ENCODE peak calls at places on chromosomes 6 and 20, in eight cellular contexts. One of them, this sample, is unnamed.

GRCh38 chr6:4355241-4355640 is 219.9 kb upstream of the ECI2 start:
- DNase-seq in mesenchymal stem cell: peak; percentile 88
- DNase-seq in NB4: no peak
- DNase-seq in DND-41: no peak
- DNase-seq in CD4-positive, CD25-positive, alpha-beta regulatory T cell: no peak
- DNase-seq in CD8-positive, alpha-beta T cell: no peak
- DNase-seq in aorta: no peak
- DNase-seq in Panc1: no peak
- DNase-seq in this sample: no peak

GRCh38 chr6:51349866-51350265 is 531.2 kb downstream of the TFAP2B start:
- DNase-seq in mesenchymal stem cell: no peak
- DNase-seq in Panc1: no peak
- DNase-seq in NB4: no peak
- DNase-seq in CD8-positive, alpha-beta T cell: no peak
- DNase-seq in aorta: no peak
- DNase-seq in DND-41: no peak
- DNase-seq in CD4-positive, CD25-positive, alpha-beta regulatory T cell: no peak
- DNase-seq in this sample: no peak

GRCh38 chr6:130132286-130132701 is 90.5 kb downstream of the SAMD3 start:
- DNase-seq in CD4-positive, CD25-positive, alpha-beta regulatory T cell: peak; percentile 97
- DNase-seq in DND-41: no peak
- DNase-seq in mesenchymal stem cell: no peak
- DNase-seq in CD8-positive, alpha-beta T cell: peak; percentile 73
- DNase-seq in aorta: no peak
- DNase-seq in Panc1: no peak
- DNase-seq in NB4: no peak
- DNase-seq in this sample: no peak

GRCh38 chr6:75419980-75420379 is 73.6 kb downstream of the FILIP1 start:
- DNase-seq in aorta: no peak
- DNase-seq in mesenchymal stem cell: no peak
- DNase-seq in Panc1: no peak
- DNase-seq in CD8-positive, alpha-beta T cell: no peak
- DNase-seq in NB4: no peak
- DNase-seq in DND-41: no peak
- DNase-seq in CD4-positive, CD25-positive, alpha-beta regulatory T cell: no peak
- DNase-seq in this sample: no peak

GRCh38 chr20:38840053-38840893 is 34.8 kb downstream of the PPP1R16B start:
- DNase-seq in DND-41: no peak
- DNase-seq in CD4-positive, CD25-positive, alpha-beta regulatory T cell: no peak
- DNase-seq in mesenchymal stem cell: no peak
- DNase-seq in CD8-positive, alpha-beta T cell: peak; percentile 53
- DNase-seq in Panc1: no peak
- DNase-seq in NB4: peak; percentile 27
- DNase-seq in aorta: no peak
- DNase-seq in this sample: no peak

GRCh38 chr6:143967861-143968498 is 40.1 kb downstream of the PLAGL1 start:
- DNase-seq in aorta: no peak
- DNase-seq in NB4: no peak
- DNase-seq in CD8-positive, alpha-beta T cell: no peak
- DNase-seq in mesenchymal stem cell: no peak
- DNase-seq in Panc1: no peak
- DNase-seq in DND-41: no peak
- DNase-seq in CD4-positive, CD25-positive, alpha-beta regulatory T cell: no peak
- DNase-seq in this sample: no peak

GRCh38 chr20:6559791-6560190 is 207.7 kb upstream of the BMP2 start:
- DNase-seq in aorta: no peak
- DNase-seq in DND-41: no peak
- DNase-seq in CD4-positive, CD25-positive, alpha-beta regulatory T cell: no peak
- DNase-seq in Panc1: no peak
- DNase-seq in mesenchymal stem cell: no peak
- DNase-seq in NB4: no peak
- DNase-seq in CD8-positive, alpha-beta T cell: no peak
- DNase-seq in this sample: no peak

GRCh38 chr20:2693286-2693995 is 861 bp downstream of the EBF4 start:
- DNase-seq in CD4-positive, CD25-positive, alpha-beta regulatory T cell: peak; percentile 35
- DNase-seq in mesenchymal stem cell: peak; percentile 30
- DNase-seq in Panc1: no peak
- DNase-seq in NB4: peak; percentile 74
- DNase-seq in aorta: no peak
- DNase-seq in DND-41: no peak
- DNase-seq in CD8-positive, alpha-beta T cell: peak; percentile 36
- DNase-seq in this sample: no peak

GRCh38 chr6:131054392-131055250 is 8.4 kb downstream of the EPB41L2 start:
- DNase-seq in aorta: no peak
- DNase-seq in mesenchymal stem cell: no peak
- DNase-seq in CD4-positive, CD25-positive, alpha-beta regulatory T cell: no peak
- DNase-seq in Panc1: no peak
- DNase-seq in DND-41: peak; percentile 39
- DNase-seq in CD8-positive, alpha-beta T cell: peak; percentile 20
- DNase-seq in NB4: no peak
- DNase-seq in this sample: no peak

GRCh38 chr6:135951169-135951568 is 99.7 kb downstream of the PDE7B start:
- DNase-seq in NB4: no peak
- DNase-seq in Panc1: no peak
- DNase-seq in mesenchymal stem cell: no peak
- DNase-seq in aorta: no peak
- DNase-seq in DND-41: no peak
- DNase-seq in CD4-positive, CD25-positive, alpha-beta regulatory T cell: no peak
- DNase-seq in CD8-positive, alpha-beta T cell: no peak
- DNase-seq in this sample: no peak

GRCh38 chr6:14108571-14109410 is 8.8 kb upstream of the CD83 start:
- DNase-seq in CD4-positive, CD25-positive, alpha-beta regulatory T cell: no peak
- DNase-seq in DND-41: no peak
- DNase-seq in CD8-positive, alpha-beta T cell: peak; percentile 30
- DNase-seq in Panc1: no peak
- DNase-seq in NB4: peak; percentile 90
- DNase-seq in aorta: peak; percentile 80
- DNase-seq in mesenchymal stem cell: no peak
- DNase-seq in this sample: no peak

GRCh38 chr20:24100370-24101011 is 111.9 kb upstream of the GGTLC1 start:
- DNase-seq in mesenchymal stem cell: peak; percentile 4
- DNase-seq in DND-41: peak; percentile 59
- DNase-seq in CD8-positive, alpha-beta T cell: peak; percentile 59
- DNase-seq in NB4: peak; percentile 67
- DNase-seq in aorta: no peak
- DNase-seq in CD4-positive, CD25-positive, alpha-beta regulatory T cell: peak; percentile 74
- DNase-seq in Panc1: peak; percentile 42
- DNase-seq in this sample: peak; percentile 72

GRCh38 chr6:17473554-17473953 is 80.2 kb downstream of the CAP2 start:
- DNase-seq in CD4-positive, CD25-positive, alpha-beta regulatory T cell: no peak
- DNase-seq in Panc1: no peak
- DNase-seq in CD8-positive, alpha-beta T cell: no peak
- DNase-seq in DND-41: no peak
- DNase-seq in mesenchymal stem cell: no peak
- DNase-seq in NB4: no peak
- DNase-seq in aorta: no peak
- DNase-seq in this sample: no peak

GRCh38 chr6:128519132-128519930 is 1.1 kb downstream of the PTPRK start:
- DNase-seq in aorta: peak; percentile 62
- DNase-seq in DND-41: no peak
- DNase-seq in CD4-positive, CD25-positive, alpha-beta regulatory T cell: peak; percentile 9
- DNase-seq in Panc1: no peak
- DNase-seq in mesenchymal stem cell: peak; percentile 71
- DNase-seq in CD8-positive, alpha-beta T cell: peak; percentile 26
- DNase-seq in NB4: no peak
- DNase-seq in this sample: peak; percentile 58

GRCh38 chr20:50388733-50389436 is 121.3 kb upstream of the PTPN1 start:
- DNase-seq in Panc1: no peak
- DNase-seq in CD4-positive, CD25-positive, alpha-beta regulatory T cell: no peak
- DNase-seq in aorta: no peak
- DNase-seq in mesenchymal stem cell: no peak
- DNase-seq in DND-41: no peak
- DNase-seq in NB4: no peak
- DNase-seq in CD8-positive, alpha-beta T cell: no peak
- DNase-seq in this sample: peak; percentile 44

GRCh38 chr6:2038096-2038495 is 207.3 kb downstream of the GMDS start:
- DNase-seq in aorta: no peak
- DNase-seq in CD8-positive, alpha-beta T cell: peak; percentile 33
- DNase-seq in CD4-positive, CD25-positive, alpha-beta regulatory T cell: peak; percentile 79
- DNase-seq in Panc1: no peak
- DNase-seq in NB4: peak; percentile 49
- DNase-seq in mesenchymal stem cell: peak; percentile 2
- DNase-seq in DND-41: peak; percentile 91
- DNase-seq in this sample: peak; percentile 99
- H3K4me3 ChIP-seq in aorta: no peak overlapping the region
- H3K4me3 ChIP-seq in CD8-positive, alpha-beta T cell: no peak overlapping the region
- H3K4me3 ChIP-seq in CD4-positive, CD25-positive, alpha-beta regulatory T cell: peak overlapping the region; percentile 61
- H3K4me3 ChIP-seq in Panc1: no peak overlapping the region
- H3K4me3 ChIP-seq in NB4: no peak overlapping the region
- H3K4me3 ChIP-seq in mesenchymal stem cell: no peak overlapping the region
- H3K4me3 ChIP-seq in DND-41: no peak overlapping the region
- H3K4me3 ChIP-seq in this sample: no peak overlapping the region

DNA sequence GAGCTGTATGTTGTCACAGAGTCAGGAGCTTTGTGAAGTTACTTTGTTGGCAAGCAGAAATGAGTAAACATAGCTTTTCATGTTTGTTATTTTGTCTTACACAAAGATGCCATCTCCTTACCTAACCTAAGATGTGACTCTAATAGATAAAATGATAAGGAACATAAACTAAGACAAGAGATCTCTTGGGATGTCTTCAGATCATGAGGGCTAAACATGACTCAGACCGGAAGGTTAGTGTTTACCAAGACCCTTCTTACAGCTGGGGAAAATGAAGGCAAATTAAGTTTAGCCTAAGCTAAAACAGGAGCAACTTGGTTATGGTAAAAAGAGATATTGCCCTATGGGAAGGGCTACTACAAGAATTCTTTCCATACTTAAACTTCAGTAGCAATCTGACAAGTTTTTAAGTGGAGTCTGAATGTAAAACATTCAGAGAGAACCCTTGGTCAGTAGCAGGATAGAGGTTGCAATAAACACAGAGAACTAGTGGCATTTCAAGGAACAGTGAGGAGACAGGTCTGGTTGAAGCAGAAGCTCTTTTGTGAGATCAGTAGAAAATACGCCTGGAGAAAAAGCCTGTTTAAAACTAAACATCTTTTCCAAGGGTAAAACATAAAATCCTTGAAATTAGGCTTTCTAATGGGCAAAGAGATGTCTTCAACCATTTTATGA is 29.9 kb downstream of the SGK1 start:
- DNase-seq in CD4-positive, CD25-positive, alpha-beta regulatory T cell: no peak
- DNase-seq in NB4: peak; percentile 85
- DNase-seq in DND-41: no peak
- DNase-seq in aorta: no peak
- DNase-seq in CD8-positive, alpha-beta T cell: no peak
- DNase-seq in Panc1: no peak
- DNase-seq in mesenchymal stem cell: peak; percentile 90
- DNase-seq in this sample: no peak
- H3K4me3 ChIP-seq in CD4-positive, CD25-positive, alpha-beta regulatory T cell: no peak overlapping the region
- H3K4me3 ChIP-seq in NB4: peak overlapping the region; percentile 14
- H3K4me3 ChIP-seq in DND-41: no peak overlapping the region
- H3K4me3 ChIP-seq in aorta: no peak overlapping the region
- H3K4me3 ChIP-seq in CD8-positive, alpha-beta T cell: no peak overlapping the region
- H3K4me3 ChIP-seq in Panc1: no peak overlapping the region
- H3K4me3 ChIP-seq in mesenchymal stem cell: no peak overlapping the region
- H3K4me3 ChIP-seq in this sample: no peak overlapping the region

GRCh38 chr6:43803783-43804549 is 34.0 kb downstream of the VEGFA start:
- DNase-seq in CD4-positive, CD25-positive, alpha-beta regulatory T cell: no peak
- DNase-seq in NB4: peak; percentile 65
- DNase-seq in CD8-positive, alpha-beta T cell: no peak
- DNase-seq in aorta: no peak
- DNase-seq in DND-41: no peak
- DNase-seq in mesenchymal stem cell: peak; percentile 65
- DNase-seq in Panc1: no peak
- DNase-seq in this sample: no peak
- H3K4me3 ChIP-seq in CD4-positive, CD25-positive, alpha-beta regulatory T cell: no peak overlapping the region
- H3K4me3 ChIP-seq in NB4: no peak overlapping the region
- H3K4me3 ChIP-seq in CD8-positive, alpha-beta T cell: no peak overlapping the region
- H3K4me3 ChIP-seq in aorta: no peak overlapping the region
- H3K4me3 ChIP-seq in DND-41: no peak overlapping the region
- H3K4me3 ChIP-seq in mesenchymal stem cell: no peak overlapping the region
- H3K4me3 ChIP-seq in Panc1: no peak overlapping the region
- H3K4me3 ChIP-seq in this sample: no peak overlapping the region

DNA sequence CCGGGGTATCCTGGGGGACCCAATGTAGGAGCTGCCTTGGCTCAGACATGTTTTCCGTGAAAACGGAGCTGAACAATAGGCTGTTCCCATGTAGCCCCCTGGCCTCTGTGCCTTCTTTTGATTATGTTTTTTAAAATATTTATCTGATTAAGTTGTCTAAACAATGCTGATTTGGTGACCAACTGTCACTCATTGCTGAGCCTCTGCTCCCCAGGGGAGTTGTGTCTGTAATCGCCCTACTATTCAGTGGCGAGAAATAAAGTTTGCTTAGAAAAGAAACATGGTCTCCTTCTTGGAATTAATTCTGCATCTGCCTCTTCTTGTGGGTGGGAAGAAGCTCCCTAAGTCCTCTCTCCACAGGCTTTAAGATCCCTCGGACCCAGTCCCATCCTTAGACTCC is 2.7 kb downstream of the TNF start:
- DNase-seq in mesenchymal stem cell: no peak
- DNase-seq in CD8-positive, alpha-beta T cell: no peak
- DNase-seq in DND-41: no peak
- DNase-seq in CD4-positive, CD25-positive, alpha-beta regulatory T cell: peak; percentile 54
- DNase-seq in Panc1: no peak
- DNase-seq in aorta: no peak
- DNase-seq in NB4: peak; percentile 40
- DNase-seq in this sample: no peak
- H3K4me3 ChIP-seq in mesenchymal stem cell: no peak overlapping the region
- H3K4me3 ChIP-seq in CD8-positive, alpha-beta T cell: no peak overlapping the region
- H3K4me3 ChIP-seq in DND-41: no peak overlapping the region
- H3K4me3 ChIP-seq in CD4-positive, CD25-positive, alpha-beta regulatory T cell: peak overlapping the region; percentile 99
- H3K4me3 ChIP-seq in Panc1: no peak overlapping the region
- H3K4me3 ChIP-seq in aorta: no peak overlapping the region
- H3K4me3 ChIP-seq in NB4: peak overlapping the region; percentile 98
- H3K4me3 ChIP-seq in this sample: no peak overlapping the region

GRCh38 chr20:54133434-54134427 is 40.1 kb downstream of the CYP24A1 start:
- DNase-seq in NB4: no peak
- DNase-seq in Panc1: no peak
- DNase-seq in CD8-positive, alpha-beta T cell: no peak
- DNase-seq in aorta: no peak
- DNase-seq in mesenchymal stem cell: peak; percentile 41
- DNase-seq in DND-41: no peak
- DNase-seq in CD4-positive, CD25-positive, alpha-beta regulatory T cell: no peak
- DNase-seq in this sample: no peak
- H3K4me3 ChIP-seq in NB4: no peak overlapping the region
- H3K4me3 ChIP-seq in Panc1: no peak overlapping the region
- H3K4me3 ChIP-seq in CD8-positive, alpha-beta T cell: no peak overlapping the region
- H3K4me3 ChIP-seq in aorta: no peak overlapping the region
- H3K4me3 ChIP-seq in mesenchymal stem cell: no peak overlapping the region
- H3K4me3 ChIP-seq in DND-41: no peak overlapping the region
- H3K4me3 ChIP-seq in CD4-positive, CD25-positive, alpha-beta regulatory T cell: no peak overlapping the region
- H3K4me3 ChIP-seq in this sample: no peak overlapping the region

DNA sequence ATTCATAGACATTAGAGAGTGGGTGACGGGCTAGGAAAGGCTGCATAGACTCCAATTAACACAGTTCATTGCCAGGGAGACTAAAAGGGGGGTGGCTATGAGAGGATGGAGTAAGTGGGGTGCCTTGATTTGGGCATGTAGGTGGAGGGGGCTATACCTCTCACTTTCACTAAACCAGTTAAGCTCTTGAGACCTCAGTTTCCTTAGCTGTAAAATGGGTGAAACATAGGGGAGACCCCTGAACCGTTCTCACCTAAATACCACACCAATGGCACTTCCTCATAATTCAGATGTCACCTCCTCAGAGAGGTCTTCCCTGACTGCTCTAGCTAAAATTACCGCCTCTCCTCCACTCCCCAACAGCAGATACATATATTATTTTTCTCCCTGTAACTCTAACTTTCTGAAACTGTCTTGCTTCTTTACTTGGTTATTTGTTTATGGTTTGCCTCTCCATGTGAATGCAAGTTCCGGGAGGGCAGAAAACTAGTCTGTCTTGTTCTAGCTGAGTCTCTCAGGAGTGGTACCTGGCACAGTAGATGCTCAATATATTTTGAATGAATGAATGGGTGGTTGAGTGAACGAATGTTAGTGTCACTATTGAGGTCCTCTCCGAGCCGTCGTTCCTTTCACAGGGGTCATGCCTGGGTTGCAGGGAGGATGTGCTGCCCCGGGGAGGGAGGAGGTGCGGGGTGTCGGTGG is 615 bp upstream of the EYA2 start:
- DNase-seq in CD8-positive, alpha-beta T cell: no peak
- DNase-seq in Panc1: no peak
- DNase-seq in CD4-positive, CD25-positive, alpha-beta regulatory T cell: no peak
- DNase-seq in mesenchymal stem cell: no peak
- DNase-seq in NB4: no peak
- DNase-seq in aorta: no peak
- DNase-seq in DND-41: no peak
- DNase-seq in this sample: no peak
- H3K4me3 ChIP-seq in CD8-positive, alpha-beta T cell: no peak overlapping the region
- H3K4me3 ChIP-seq in Panc1: no peak overlapping the region
- H3K4me3 ChIP-seq in CD4-positive, CD25-positive, alpha-beta regulatory T cell: no peak overlapping the region
- H3K4me3 ChIP-seq in mesenchymal stem cell: no peak overlapping the region
- H3K4me3 ChIP-seq in NB4: no peak overlapping the region
- H3K4me3 ChIP-seq in aorta: peak overlapping the region; percentile 58
- H3K4me3 ChIP-seq in DND-41: no peak overlapping the region
- H3K4me3 ChIP-seq in this sample: no peak overlapping the region